ENCODE peak calls at places on chromosomes 3 and 15, in nine cellular contexts. K, M, F, Z, W, R, S, D and V are unnamed samples.

GRCh38 chr3:142657033-142657432 is 60.8 kb downstream of the PLS1 start:
- DNase-seq in K (no peak), M (no peak), F (no peak), Z (no peak), W (no peak), R (no peak), S (no peak), D (no peak), V (no peak)

GRCh38 chr15:88476635-88477038 is 9.1 kb downstream of the MRPS11 start:
- DNase-seq in K (peak), M (no peak), F (peak), Z (peak), W (peak), R (no peak), S (peak), D (peak), V (peak)

GRCh38 chr3:110575702-110576101 is 495.9 kb upstream of the NECTIN3 start:
- DNase-seq in K (no peak), M (no peak), F (no peak), Z (no peak), W (no peak), R (no peak), S (no peak), D (no peak), V (no peak)

GRCh38 chr3:152261329-152261728 is 7.4 kb upstream of the MBNL1 start:
- DNase-seq in K (no peak), M (no peak), F (no peak), Z (no peak), W (no peak), R (no peak), S (no peak), D (no peak), V (no peak)

GRCh38 chr3:4707324-4707723 is 214.2 kb downstream of the ITPR1 start:
- DNase-seq in K (no peak), M (no peak), F (no peak), Z (no peak), W (no peak), R (no peak), S (no peak), D (no peak), V (no peak)

GRCh38 chr3:47394867-47395266 is 14.0 kb downstream of the PTPN23 start:
- DNase-seq in K (no peak), M (no peak), F (no peak), Z (no peak), W (no peak), R (no peak), S (no peak), D (no peak), V (no peak)

GRCh38 chr3:68088216-68088615 is 433.8 kb upstream of the SUCLG2 start:
- DNase-seq in K (no peak), M (no peak), F (no peak), Z (peak), W (no peak), R (no peak), S (no peak), D (no peak), V (no peak)

GRCh38 chr15:48388937-48389309 is 57.7 kb downstream of the DUT start:
- DNase-seq in K (no peak), M (no peak), F (no peak), Z (no peak), W (no peak), R (no peak), S (no peak), D (no peak), V (no peak)

GRCh38 chr3:4934050-4934449 is 45.2 kb upstream of the BHLHE40 start:
- DNase-seq in K (no peak), M (no peak), F (no peak), Z (no peak), W (no peak), R (no peak), S (no peak), D (no peak), V (no peak)

GRCh38 chr15:57973534-57973933 is 92.0 kb downstream of the ALDH1A2 start:
- DNase-seq in K (no peak), M (no peak), F (no peak), Z (no peak), W (no peak), R (no peak), S (no peak), D (no peak), V (no peak)

GRCh38 chr15:70419046-70419445 is 321.3 kb upstream of the TLE3 start:
- DNase-seq in K (no peak), M (no peak), F (no peak), Z (no peak), W (no peak), R (no peak), S (no peak), D (no peak), V (no peak)